ENCODE peak calls at places on chromosomes 4 and X, in five cellular contexts. D, C, L, V and Z are unnamed samples.

GRCh38 chr4:157300678-157301077 is 80.2 kb downstream of the GRIA2 start:
- DNase-seq in D (no peak), C (no peak), L (no peak), V (no peak), Z (no peak)

GRCh38 chrX:69097451-69098236 is 67.6 kb downstream of the PJA1 start:
- DNase-seq in D (no peak), C (no peak), L (no peak), V (no peak), Z (no peak)

GRCh38 chr4:98661356-98662054 is 3.1 kb upstream of the TSPAN5 start:
- DNase-seq in D (no peak), C (no peak), L (no peak), V (no peak), Z (no peak)

GRCh38 chr4:188015025-188015778 is 19.6 kb downstream of the ZFP42 start:
- DNase-seq in D (no peak), C (no peak), L (no peak), V (no peak), Z (no peak)

GRCh38 chrX:13741695-13742094 is 7.1 kb downstream of the OFD1 start:
- DNase-seq in D (no peak), C (no peak), L (no peak), V (no peak), Z (no peak)

GRCh38 chrX:16826207-16826606 is 39.9 kb downstream of the TXLNG start:
- DNase-seq in D (no peak), C (no peak), L (peak), V (no peak), Z (peak)

GRCh38 chrX:13309631-13310030 is 10.2 kb downstream of the ATXN3L start:
- DNase-seq in D (no peak), C (no peak), L (no peak), V (no peak), Z (no peak)

GRCh38 chrX:1507511-1508463 is 29.2 kb downstream of the P2RY8 start:
- DNase-seq in D (peak), C (peak), L (no peak), V (no peak), Z (no peak)

GRCh38 chr4:65521666-65522065 is 148.6 kb downstream of the EPHA5 start:
- DNase-seq in D (no peak), C (no peak), L (no peak), V (no peak), Z (no peak)

GRCh38 chr4:43132010-43132582 is 239.6 kb downstream of the GRXCR1 start:
- DNase-seq in D (peak), C (peak), L (peak), V (no peak), Z (peak)

GRCh38 chr4:159035570-159035969 is 67.3 kb upstream of the RAPGEF2 start:
- DNase-seq in D (no peak), C (no peak), L (no peak), V (no peak), Z (no peak)

GRCh38 chr4:25914670-25915358 is 794 bp downstream of the SMIM20 start:
- DNase-seq in D (no peak), C (no peak), L (no peak), V (no peak), Z (no peak)

GRCh38 chr4:108833041-108833440 is 70.2 kb upstream of the ETNPPL start:
- DNase-seq in D (no peak), C (no peak), L (no peak), V (no peak), Z (no peak)

GRCh38 chrX:66200855-66201795 is 37.1 kb downstream of the HEPH start:
- DNase-seq in D (no peak), C (no peak), L (no peak), V (no peak), Z (no peak)

GRCh38 chr4:38673109-38673978 is 9.3 kb downstream of the KLF3 start:
- DNase-seq in D (peak), C (peak), L (no peak), V (peak), Z (peak)

GRCh38 chr4:18422685-18423084 is 401.1 kb upstream of the LCORL start:
- DNase-seq in D (no peak), C (no peak), L (peak), V (no peak), Z (no peak)

GRCh38 chr4:7535619-7536018 is 100.9 kb upstream of the PSAPL1 start:
- DNase-seq in D (no peak), C (no peak), L (no peak), V (no peak), Z (no peak)

GRCh38 chr4:95510145-95510544 is 38.6 kb downstream of the UNC5C start:
- DNase-seq in D (no peak), C (no peak), L (no peak), V (no peak), Z (peak)

GRCh38 chr4:25161599-25161960 is 1.3 kb upstream of the SEPSECS start:
- DNase-seq in D (no peak), C (no peak), L (no peak), V (no peak), Z (peak)

GRCh38 chr4:156779774-156780173 is 191.8 kb downstream of the PDGFC start:
- DNase-seq in D (no peak), C (no peak), L (no peak), V (no peak), Z (peak)

GRCh38 chrX:112043997-112044396 is 38.6 kb downstream of the TRPC5 start:
- DNase-seq in D (no peak), C (no peak), L (no peak), V (no peak), Z (no peak)

GRCh38 chr4:42411803-42412202 is 14.5 kb downstream of the SHISA3 start:
- DNase-seq in D (no peak), C (no peak), L (no peak), V (no peak), Z (no peak)

GRCh38 chrX:134075894-134076718 is 90.7 kb upstream of the GPC3 start:
- DNase-seq in D (no peak), C (no peak), L (no peak), V (no peak), Z (no peak)

GRCh38 chrX:5458300-5458699 is 770.4 kb downstream of the NLGN4X start:
- DNase-seq in D (no peak), C (no peak), L (peak), V (no peak), Z (no peak)

GRCh38 chr4:175147233-175147632 is 229.1 kb downstream of the ADAM29 start:
- DNase-seq in D (no peak), C (no peak), L (no peak), V (no peak), Z (no peak)

GRCh38 chr4:145047151-145047550 is 50.8 kb downstream of the ANAPC10 start:
- DNase-seq in D (no peak), C (no peak), L (no peak), V (no peak), Z (no peak)

GRCh38 chrX:7746861-7747260 is 96.1 kb upstream of the VCX start:
- DNase-seq in D (no peak), C (no peak), L (no peak), V (no peak), Z (no peak)

GRCh38 chr4:143294310-143294709 is 42.4 kb upstream of the GAB1 start:
- DNase-seq in D (peak), C (peak), L (peak), V (peak), Z (no peak)

GRCh38 chr4:106034751-106035150 is 139.5 kb downstream of the NPNT start:
- DNase-seq in D (no peak), C (no peak), L (no peak), V (no peak), Z (no peak)